ENCODE peak calls at places on chromosomes 4 and X, in four cellular contexts. One of them, this sample, is unnamed.

GRCh38 chrX:129318375-129318774 is 204.9 kb downstream of the SMARCA1 start:
- DNase-seq in H1: no peak
- DNase-seq in SK-N-SH: peak; percentile 0
- DNase-seq in K562: peak; percentile 1
- DNase-seq in this sample: no peak

GRCh38 chrX:16451331-16451730 is 198.6 kb upstream of the S100G start:
- DNase-seq in H1: no peak
- DNase-seq in SK-N-SH: no peak
- DNase-seq in K562: no peak
- DNase-seq in this sample: no peak

GRCh38 chrX:152904151-152905080 is 6.5 kb downstream of the ZNF185 start:
- DNase-seq in H1: peak; percentile 77
- DNase-seq in SK-N-SH: peak; percentile 86
- DNase-seq in K562: peak; percentile 62
- DNase-seq in this sample: peak; percentile 75

GRCh38 chrX:154419688-154420401 is 8.5 kb downstream of the TAFAZZIN start:
- DNase-seq in H1: no peak
- DNase-seq in SK-N-SH: peak; percentile 68
- DNase-seq in K562: no peak
- DNase-seq in this sample: no peak

GRCh38 chr4:103996059-103996458 is 276.3 kb upstream of the TACR3 start:
- DNase-seq in H1: no peak
- DNase-seq in SK-N-SH: no peak
- DNase-seq in K562: no peak
- DNase-seq in this sample: no peak

GRCh38 chr4:972651-973424 is 531 bp downstream of the DGKQ start:
- DNase-seq in H1: peak; percentile 78
- DNase-seq in SK-N-SH: peak; percentile 72
- DNase-seq in K562: no peak
- DNase-seq in this sample: peak; percentile 46

GRCh38 chrX:69387559-69388487 is 116.3 kb upstream of the NALF2 start:
- DNase-seq in H1: peak; percentile 80
- DNase-seq in SK-N-SH: peak; percentile 78
- DNase-seq in K562: peak; percentile 54
- DNase-seq in this sample: peak; percentile 82

GRCh38 chr4:121370729-121371325 is 10.0 kb downstream of the QRFPR start:
- DNase-seq in H1: no peak
- DNase-seq in SK-N-SH: peak; percentile 26
- DNase-seq in K562: peak; percentile 43
- DNase-seq in this sample: peak; percentile 24

GRCh38 chr4:8553958-8554357 is 26.2 kb upstream of the GPR78 start:
- DNase-seq in H1: no peak
- DNase-seq in SK-N-SH: no peak
- DNase-seq in K562: no peak
- DNase-seq in this sample: no peak

GRCh38 chr4:161256716-161257115 is 907.1 kb downstream of the FSTL5 start:
- DNase-seq in H1: no peak
- DNase-seq in SK-N-SH: no peak
- DNase-seq in K562: peak; percentile 1
- DNase-seq in this sample: no peak

GRCh38 chrX:30690330-30690729 is 37.1 kb downstream of the GK start:
- DNase-seq in H1: no peak
- DNase-seq in SK-N-SH: no peak
- DNase-seq in K562: no peak
- DNase-seq in this sample: no peak

GRCh38 chr4:83387922-83388676 is 53.5 kb upstream of the HPSE start:
- DNase-seq in H1: no peak
- DNase-seq in SK-N-SH: no peak
- DNase-seq in K562: peak; percentile 39
- DNase-seq in this sample: no peak

GRCh38 chr4:169774466-169775445 is 17.0 kb upstream of the HPF1 start:
- DNase-seq in H1: peak; percentile 53
- DNase-seq in SK-N-SH: peak; percentile 7
- DNase-seq in K562: peak; percentile 53
- DNase-seq in this sample: peak; percentile 71

GRCh38 chr4:75046641-75047040 is 113.7 kb downstream of the PARM1 start:
- DNase-seq in H1: no peak
- DNase-seq in SK-N-SH: no peak
- DNase-seq in K562: no peak
- DNase-seq in this sample: no peak

GRCh38 chrX:65871671-65872311 is 168.1 kb downstream of the VSIG4 start:
- DNase-seq in H1: peak; percentile 42
- DNase-seq in SK-N-SH: no peak
- DNase-seq in K562: peak; percentile 68
- DNase-seq in this sample: peak; percentile 44

GRCh38 chr4:16418814-16419213 is 192.5 kb upstream of the TAPT1 start:
- DNase-seq in H1: no peak
- DNase-seq in SK-N-SH: no peak
- DNase-seq in K562: no peak
- DNase-seq in this sample: no peak

GRCh38 chr4:117001077-117001476 is 84.3 kb downstream of the TRAM1L1 start:
- DNase-seq in H1: no peak
- DNase-seq in SK-N-SH: no peak
- DNase-seq in K562: no peak
- DNase-seq in this sample: no peak

GRCh38 chr4:138488527-138488926 is 246.4 kb upstream of the SLC7A11 start:
- DNase-seq in H1: no peak
- DNase-seq in SK-N-SH: no peak
- DNase-seq in K562: peak; percentile 70
- DNase-seq in this sample: no peak

GRCh38 chr4:68615699-68616422 is 39.7 kb upstream of the UGT2B17 start:
- DNase-seq in H1: no peak
- DNase-seq in SK-N-SH: no peak
- DNase-seq in K562: no peak
- DNase-seq in this sample: no peak

GRCh38 chr4:17010426-17011087 is 112.1 kb upstream of the LDB2 start:
- DNase-seq in H1: peak; percentile 30
- DNase-seq in SK-N-SH: no peak
- DNase-seq in K562: no peak
- DNase-seq in this sample: no peak

GRCh38 chrX:151970661-151971060 is 3.8 kb downstream of the GABRE start:
- DNase-seq in H1: no peak
- DNase-seq in SK-N-SH: no peak
- DNase-seq in K562: no peak
- DNase-seq in this sample: no peak

GRCh38 chr4:180636696-180637095 is 1606.5 kb upstream of the TENM3 start:
- DNase-seq in H1: no peak
- DNase-seq in SK-N-SH: no peak
- DNase-seq in K562: no peak
- DNase-seq in this sample: no peak

GRCh38 chr4:180640193-180640592 is 1603.0 kb upstream of the TENM3 start:
- DNase-seq in H1: no peak
- DNase-seq in SK-N-SH: no peak
- DNase-seq in K562: no peak
- DNase-seq in this sample: no peak

GRCh38 chr4:180630012-180630411 is 1613.2 kb upstream of the TENM3 start:
- DNase-seq in H1: no peak
- DNase-seq in SK-N-SH: no peak
- DNase-seq in K562: no peak
- DNase-seq in this sample: no peak

GRCh38 chr4:180637616-180638015 is 1605.6 kb upstream of the TENM3 start:
- DNase-seq in H1: no peak
- DNase-seq in SK-N-SH: no peak
- DNase-seq in K562: no peak
- DNase-seq in this sample: no peak

GRCh38 chr4:180635276-180635675 is 1607.9 kb upstream of the TENM3 start:
- DNase-seq in H1: no peak
- DNase-seq in SK-N-SH: no peak
- DNase-seq in K562: no peak
- DNase-seq in this sample: peak; percentile 9
- TF ChIP-seq TEAD4 in H1: no peak
- TF ChIP-seq TEAD4 in SK-N-SH: no peak
- TF ChIP-seq TEAD4 in K562: no peak
- TF ChIP-seq TEAD4 in this sample: no peak

GRCh38 chrX:123876844-123877243 is 17.0 kb downstream of the XIAP start:
- DNase-seq in H1: no peak
- DNase-seq in SK-N-SH: no peak
- DNase-seq in K562: no peak
- DNase-seq in this sample: no peak

GRCh38 chrX:123881330-123881729 is 21.5 kb downstream of the XIAP start:
- DNase-seq in H1: no peak
- DNase-seq in SK-N-SH: no peak
- DNase-seq in K562: no peak
- DNase-seq in this sample: no peak

GRCh38 chrX:123876177-123876576 is 16.3 kb downstream of the XIAP start:
- DNase-seq in H1: no peak
- DNase-seq in SK-N-SH: no peak
- DNase-seq in K562: no peak
- DNase-seq in this sample: no peak

GRCh38 chrX:123873956-123874355 is 14.1 kb downstream of the XIAP start:
- DNase-seq in H1: no peak
- DNase-seq in SK-N-SH: no peak
- DNase-seq in K562: no peak
- DNase-seq in this sample: no peak

DNA sequence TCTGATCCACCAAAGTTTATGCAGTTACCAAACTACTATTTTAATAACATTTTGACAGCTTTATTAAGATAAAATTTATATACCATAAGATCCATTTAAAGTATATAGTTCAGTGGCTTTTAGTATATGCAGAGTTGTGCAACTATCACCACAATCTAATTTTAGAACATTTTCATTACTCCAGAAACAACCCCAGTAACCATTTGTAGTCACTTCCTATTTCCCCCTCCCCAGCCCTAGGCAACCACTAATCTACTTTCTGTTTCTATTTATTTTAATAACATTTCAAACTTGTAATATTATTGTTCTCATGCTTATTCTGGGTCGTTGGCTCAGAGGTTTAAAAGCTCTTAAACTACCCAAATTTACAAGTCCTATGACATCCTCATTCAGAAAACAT is 18.3 kb downstream of the XIAP start:
- DNase-seq in H1: no peak
- DNase-seq in SK-N-SH: no peak
- DNase-seq in K562: no peak
- DNase-seq in this sample: no peak
- TF ChIP-seq TEAD4 in H1: no peak
- TF ChIP-seq TEAD4 in SK-N-SH: no peak
- TF ChIP-seq TEAD4 in K562: no peak
- TF ChIP-seq TEAD4 in this sample: no peak

GRCh38 chr4:13920901-13921300 is 293.4 kb upstream of the BOD1L1 start:
- DNase-seq in H1: no peak
- DNase-seq in SK-N-SH: no peak
- DNase-seq in K562: peak; percentile 1
- DNase-seq in this sample: no peak
- TF ChIP-seq TEAD4 in H1: no peak
- TF ChIP-seq TEAD4 in SK-N-SH: peak; percentile 84
- TF ChIP-seq TEAD4 in K562: no peak
- TF ChIP-seq TEAD4 in this sample: no peak

GRCh38 chr4:94452476-94453300 is 946 bp downstream of the PDLIM5 start:
- DNase-seq in H1: peak; percentile 69
- DNase-seq in SK-N-SH: peak; percentile 54
- DNase-seq in K562: peak; percentile 77
- DNase-seq in this sample: peak; percentile 64
- TF ChIP-seq TEAD4 in H1: no peak
- TF ChIP-seq TEAD4 in SK-N-SH: no peak
- TF ChIP-seq TEAD4 in K562: no peak
- TF ChIP-seq TEAD4 in this sample: no peak

DNA sequence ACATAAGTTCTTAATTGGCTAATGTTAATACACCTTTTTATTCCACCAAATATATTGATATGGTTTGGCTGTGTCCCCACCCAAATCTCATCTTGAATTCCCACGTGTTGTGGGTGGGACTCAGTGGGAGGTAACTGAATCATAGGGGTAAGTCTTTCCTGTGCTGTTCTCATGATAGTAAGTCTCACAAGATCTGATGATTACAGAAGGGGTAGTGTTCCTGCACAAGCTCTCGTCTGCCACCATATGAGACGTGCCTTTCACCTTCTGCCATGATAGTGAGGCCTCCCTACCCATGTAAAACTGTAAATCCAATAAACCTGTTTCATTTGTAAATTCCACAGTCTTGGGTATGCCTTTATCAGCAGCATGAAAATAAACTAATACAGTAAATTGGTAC is 11.3 kb downstream of the PPA2 start:
- DNase-seq in H1: no peak
- DNase-seq in SK-N-SH: no peak
- DNase-seq in K562: peak; percentile 25
- DNase-seq in this sample: no peak
- TF ChIP-seq TEAD4 in H1: no peak
- TF ChIP-seq TEAD4 in SK-N-SH: no peak
- TF ChIP-seq TEAD4 in K562: no peak
- TF ChIP-seq TEAD4 in this sample: no peak

DNA sequence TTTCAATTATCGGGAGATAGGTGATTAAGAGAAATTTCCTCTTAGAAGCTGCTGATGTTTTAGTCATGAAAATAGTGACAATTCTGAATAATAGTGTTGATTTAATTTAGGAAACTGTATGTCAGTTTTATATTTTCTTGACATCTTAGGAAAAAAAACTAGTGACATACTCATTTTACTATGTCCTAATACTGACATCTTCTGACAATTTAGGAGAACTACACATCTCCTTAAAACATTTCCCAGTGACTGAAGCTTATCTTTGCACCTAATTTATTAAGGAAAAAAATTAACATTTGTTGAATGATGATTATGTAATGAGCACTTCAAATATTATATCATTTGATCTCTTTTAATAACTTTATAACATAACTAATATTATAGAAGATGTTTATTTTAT is 42.0 kb upstream of the RBMXL3 start:
- DNase-seq in H1: no peak
- DNase-seq in SK-N-SH: peak; percentile 6
- DNase-seq in K562: peak; percentile 6
- DNase-seq in this sample: no peak
- TF ChIP-seq TEAD4 in H1: no peak
- TF ChIP-seq TEAD4 in SK-N-SH: no peak
- TF ChIP-seq TEAD4 in K562: no peak
- TF ChIP-seq TEAD4 in this sample: no peak

DNA sequence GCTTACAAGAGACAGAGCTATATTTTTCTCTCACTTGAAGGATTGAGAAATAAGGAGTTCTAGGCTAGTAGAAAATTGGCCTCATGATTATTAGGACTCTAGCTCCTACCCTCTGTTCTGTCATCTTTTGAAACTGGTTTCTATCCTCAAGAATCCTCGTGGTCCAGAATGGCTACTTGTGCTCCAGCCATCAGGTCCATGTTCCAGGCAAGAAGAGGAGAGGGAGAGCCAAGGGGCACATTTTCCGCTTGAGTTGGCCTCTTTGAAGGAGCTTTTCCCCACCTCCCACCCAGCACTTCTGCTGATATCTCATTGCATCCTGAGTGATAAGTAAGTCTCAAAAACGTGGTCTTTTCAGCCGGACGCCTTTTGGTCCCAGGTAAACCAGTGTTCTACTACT is 7.2 kb upstream of the SORBS2 start:
- DNase-seq in H1: no peak
- DNase-seq in SK-N-SH: no peak
- DNase-seq in K562: no peak
- DNase-seq in this sample: no peak
- TF ChIP-seq TEAD4 in H1: no peak
- TF ChIP-seq TEAD4 in SK-N-SH: no peak
- TF ChIP-seq TEAD4 in K562: no peak
- TF ChIP-seq TEAD4 in this sample: no peak

This sample was measured in WTC11.